ENCODE peak calls at places on chromosome 18, in seven cellular contexts. A is mesenchymal stem cell, V is IMR-90, I is neuronal stem cell, Y is H9, B is trophoblast cell, P is H1. Q is an unnamed sample.

GRCh38 chr18:38491195-38491594 is 925.6 kb upstream of the CELF4 start:
- DNase-seq in A (no peak), V (no peak), I (no peak), Y (no peak), B (no peak), P (no peak), Q (no peak)

GRCh38 chr18:10482985-10483949 is 28.8 kb downstream of the APCDD1 start:
- DNase-seq in A (no peak), V (no peak), I (no peak), Y (no peak), B (no peak), P (no peak), Q (no peak)

GRCh38 chr18:22813648-22814328 is 119.3 kb upstream of the RBBP8 start:
- DNase-seq in A (peak; percentile 36), V (peak; percentile 65), I (no peak), Y (no peak), B (peak; percentile 60), P (no peak), Q (peak; percentile 53)

GRCh38 chr18:12010187-12010802 is 29.0 kb downstream of the IMPA2 start:
- DNase-seq in A (no peak), V (no peak), I (no peak), Y (no peak), B (no peak), P (no peak), Q (no peak)

GRCh38 chr18:12857215-12857924 is 26.7 kb downstream of the PTPN2 start:
- DNase-seq in A (no peak), V (no peak), I (no peak), Y (no peak), B (no peak), P (no peak), Q (no peak)

GRCh38 chr18:12657849-12658829 is at the start of gene SPIRE1:
- DNase-seq in A (peak; percentile 71), V (peak; percentile 52), I (peak; percentile 71), Y (peak; percentile 71), B (peak; percentile 96), P (no peak), Q (peak; percentile 76)

GRCh38 chr18:40066368-40066767 is 1888.7 kb upstream of the PIK3C3 start:
- DNase-seq in A (peak; percentile 2), V (no peak), I (no peak), Y (no peak), B (peak; percentile 73), P (no peak), Q (peak; percentile 9)

GRCh38 chr18:56974141-56974540 is 172.7 kb upstream of the BOD1L2 start:
- DNase-seq in A (no peak), V (no peak), I (no peak), Y (no peak), B (no peak), P (no peak), Q (no peak)

GRCh38 chr18:33212363-33212762 is 228.2 kb downstream of the CCDC178 start:
- DNase-seq in A (no peak), V (no peak), I (no peak), Y (no peak), B (no peak), P (no peak), Q (no peak)

GRCh38 chr18:25862881-25863600 is 227.4 kb downstream of the SS18 start:
- DNase-seq in A (no peak), V (no peak), I (no peak), Y (no peak), B (peak; percentile 98), P (no peak), Q (no peak)

GRCh38 chr18:13262839-13263691 is 44.5 kb downstream of the LDLRAD4 start:
- DNase-seq in A (no peak), V (no peak), I (no peak), Y (peak; percentile 5), B (no peak), P (no peak), Q (no peak)

GRCh38 chr18:23317975-23318675 is 135.0 kb upstream of the RIOK3 start:
- DNase-seq in A (peak; percentile 78), V (peak; percentile 74), I (no peak), Y (no peak), B (no peak), P (no peak), Q (no peak)

GRCh38 chr18:41690332-41691110 is 264.5 kb upstream of the PIK3C3 start:
- DNase-seq in A (peak; percentile 91), V (no peak), I (no peak), Y (no peak), B (no peak), P (no peak), Q (no peak)

GRCh38 chr18:7084080-7084765 is 33.4 kb downstream of the LAMA1 start:
- DNase-seq in A (peak; percentile 19), V (peak; percentile 60), I (no peak), Y (no peak), B (no peak), P (no peak), Q (no peak)

GRCh38 chr18:24052053-24052452 is 37.5 kb downstream of the TTC39C start:
- DNase-seq in A (peak; percentile 29), V (no peak), I (no peak), Y (no peak), B (no peak), P (no peak), Q (no peak)

GRCh38 chr18:23355206-23355605 is 97.9 kb upstream of the RIOK3 start:
- DNase-seq in A (no peak), V (no peak), I (no peak), Y (no peak), B (no peak), P (no peak), Q (no peak)

GRCh38 chr18:8813621-8814020 is 108.3 kb downstream of the MTCL1 start:
- DNase-seq in A (no peak), V (peak; percentile 70), I (no peak), Y (no peak), B (no peak), P (no peak), Q (no peak)

GRCh38 chr18:51039138-51040112 is 9.4 kb downstream of the SMAD4 start:
- DNase-seq in A (peak; percentile 42), V (peak; percentile 46), I (no peak), Y (peak; percentile 65), B (no peak), P (no peak), Q (peak; percentile 78)

GRCh38 chr18:44680271-44681038 is at the start of gene SETBP1:
- DNase-seq in A (peak; percentile 56), V (peak; percentile 2), I (peak; percentile 56), Y (peak; percentile 61), B (peak; percentile 45), P (no peak), Q (peak; percentile 88)

GRCh38 chr18:22503803-22504202 is 86.1 kb upstream of the CTAGE1 start:
- DNase-seq in A (peak; percentile 99), V (peak; percentile 97), I (no peak), Y (no peak), B (no peak), P (no peak), Q (no peak)

GRCh38 chr18:5284808-5285207 is 10.7 kb downstream of the ZBTB14 start:
- DNase-seq in A (no peak), V (peak; percentile 18), I (no peak), Y (no peak), B (peak; percentile 59), P (no peak), Q (no peak)

GRCh38 chr18:75408554-75409506 is 18.7 kb downstream of the SMIM21 start:
- DNase-seq in A (peak; percentile 95), V (peak; percentile 100), I (no peak), Y (no peak), B (peak; percentile 29), P (no peak), Q (peak; percentile 23)

GRCh38 chr18:60883594-60883993 is 449.6 kb upstream of the CDH20 start:
- DNase-seq in A (no peak), V (no peak), I (no peak), Y (no peak), B (no peak), P (no peak), Q (no peak)

GRCh38 chr18:58394046-58394445 is 234.8 kb downstream of the ALPK2 start:
- DNase-seq in A (no peak), V (peak; percentile 73), I (no peak), Y (peak; percentile 9), B (no peak), P (no peak), Q (no peak)

GRCh38 chr18:58044370-58045264 is 591 bp downstream of the NEDD4L start:
- DNase-seq in A (peak; percentile 60), V (peak; percentile 34), I (peak; percentile 35), Y (peak; percentile 63), B (peak; percentile 54), P (no peak), Q (peak; percentile 79)

GRCh38 chr18:23127145-23127544 is 8.1 kb upstream of the CABLES1 start:
- DNase-seq in A (no peak), V (no peak), I (no peak), Y (no peak), B (no peak), P (no peak), Q (no peak)

GRCh38 chr18:9285604-9286003 is 49.0 kb upstream of the TWSG1 start:
- DNase-seq in A (no peak), V (no peak), I (no peak), Y (no peak), B (peak; percentile 21), P (no peak), Q (no peak)

GRCh38 chr18:45127395-45127794 is 446.7 kb downstream of the SETBP1 start:
- DNase-seq in A (no peak), V (no peak), I (no peak), Y (no peak), B (no peak), P (no peak), Q (no peak)

GRCh38 chr18:22169011-22169888 is at the start of gene GATA6:
- DNase-seq in A (peak; percentile 93), V (peak; percentile 91), I (peak; percentile 73), Y (peak; percentile 90), B (peak; percentile 89), P (peak; percentile 80), Q (peak; percentile 98)

GRCh38 chr18:37322497-37323035 is 243.0 kb downstream of the CELF4 start:
- DNase-seq in A (peak; percentile 46), V (peak; percentile 21), I (peak; percentile 60), Y (peak; percentile 69), B (peak; percentile 59), P (peak; percentile 29), Q (peak; percentile 63)

GRCh38 chr18:73564073-73564472 is 583.6 kb downstream of the FBXO15 start:
- DNase-seq in A (peak; percentile 78), V (peak; percentile 90), I (no peak), Y (no peak), B (peak; percentile 34), P (no peak), Q (peak; percentile 6)
- H2AK5ac ChIP-seq in A (no peak overlapping the region), V (no peak overlapping the region), I (no peak overlapping the region), Y (no peak overlapping the region), B (no peak overlapping the region), P (no peak overlapping the region), Q (no peak overlapping the region)

GRCh38 chr18:63057707-63058106 is 261.9 kb downstream of the BCL2 start:
- DNase-seq in A (no peak), V (no peak), I (no peak), Y (no peak), B (no peak), P (no peak), Q (no peak)
- H2AK5ac ChIP-seq in A (no peak overlapping the region), V (no peak overlapping the region), I (no peak overlapping the region), Y (no peak overlapping the region), B (no peak overlapping the region), P (no peak overlapping the region), Q (no peak overlapping the region)

GRCh38 chr18:79104137-79104536 is 34.9 kb downstream of the ATP9B start:
- DNase-seq in A (no peak), V (no peak), I (no peak), Y (no peak), B (no peak), P (no peak), Q (no peak)
- H2AK5ac ChIP-seq in A (no peak overlapping the region), V (no peak overlapping the region), I (no peak overlapping the region), Y (no peak overlapping the region), B (no peak overlapping the region), P (no peak overlapping the region), Q (no peak overlapping the region)

GRCh38 chr18:48848641-48849143 is 102.1 kb downstream of the SMAD7 start:
- DNase-seq in A (no peak), V (no peak), I (no peak), Y (no peak), B (no peak), P (no peak), Q (no peak)
- H2AK5ac ChIP-seq in A (peak overlapping the region; percentile 60), V (peak overlapping the region; percentile 35), I (peak overlapping the region; percentile 87), Y (no peak overlapping the region), B (peak overlapping the region; percentile 84), P (peak overlapping the region; percentile 26), Q (peak overlapping the region; percentile 71)